ENCODE peak calls at places on chromosomes 4 and X, in four cellular contexts. One of them, this sample, is unnamed.

GRCh38 chr4:18524667-18525066 is 503.1 kb upstream of the LCORL start:
- DNase-seq in H1: no peak
- DNase-seq in IMR-90: no peak
- DNase-seq in H9: no peak
- DNase-seq in this sample: no peak

GRCh38 chr4:3305610-3306371 is 13.0 kb downstream of the RGS12 start:
- DNase-seq in H1: no peak
- DNase-seq in IMR-90: peak
- DNase-seq in H9: no peak
- DNase-seq in this sample: peak

GRCh38 chr4:122045533-122045932 is 93.7 kb upstream of the TRPC3 start:
- DNase-seq in H1: no peak
- DNase-seq in IMR-90: peak
- DNase-seq in H9: no peak
- DNase-seq in this sample: no peak

GRCh38 chrX:108485960-108486359 is 46.3 kb downstream of the COL4A5 start:
- DNase-seq in H1: no peak
- DNase-seq in IMR-90: no peak
- DNase-seq in H9: no peak
- DNase-seq in this sample: no peak

GRCh38 chrX:109626637-109627036 is 1.7 kb upstream of the KCNE5 start:
- DNase-seq in H1: no peak
- DNase-seq in IMR-90: no peak
- DNase-seq in H9: no peak
- DNase-seq in this sample: no peak

GRCh38 chrX:25049347-25049746 is 33.6 kb upstream of the ARX start:
- DNase-seq in H1: no peak
- DNase-seq in IMR-90: no peak
- DNase-seq in H9: no peak
- DNase-seq in this sample: no peak

GRCh38 chrX:72461288-72461687 is 111.4 kb downstream of the HDAC8 start:
- DNase-seq in H1: no peak
- DNase-seq in IMR-90: no peak
- DNase-seq in H9: no peak
- DNase-seq in this sample: no peak

GRCh38 chr4:6524436-6524835 is 50.6 kb upstream of the MAN2B2 start:
- DNase-seq in H1: no peak
- DNase-seq in IMR-90: no peak
- DNase-seq in H9: no peak
- DNase-seq in this sample: peak

GRCh38 chr4:20825493-20825892 is 125.2 kb downstream of the PACRGL start:
- DNase-seq in H1: no peak
- DNase-seq in IMR-90: no peak
- DNase-seq in H9: no peak
- DNase-seq in this sample: no peak

GRCh38 chr4:60201052-60201673 is 999.0 kb upstream of the ADGRL3 start:
- DNase-seq in H1: peak
- DNase-seq in IMR-90: peak
- DNase-seq in H9: peak
- DNase-seq in this sample: peak

GRCh38 chr4:6221851-6222760 is 21.8 kb upstream of the JAKMIP1 start:
- DNase-seq in H1: peak
- DNase-seq in IMR-90: no peak
- DNase-seq in H9: peak
- DNase-seq in this sample: peak

GRCh38 chrX:71111141-71111843 is at the start of gene IL2RG:
- DNase-seq in H1: no peak
- DNase-seq in IMR-90: no peak
- DNase-seq in H9: no peak
- DNase-seq in this sample: no peak

GRCh38 chr4:29046166-29046565 is 1674.0 kb upstream of the PCDH7 start:
- DNase-seq in H1: no peak
- DNase-seq in IMR-90: peak
- DNase-seq in H9: no peak
- DNase-seq in this sample: no peak

GRCh38 chr4:123037809-123038208 is 115.4 kb upstream of the NUDT6 start:
- DNase-seq in H1: no peak
- DNase-seq in IMR-90: peak
- DNase-seq in H9: no peak
- DNase-seq in this sample: no peak

GRCh38 chrX:75547783-75548182 is 24.9 kb upstream of the ZDHHC15 start:
- DNase-seq in H1: no peak
- DNase-seq in IMR-90: no peak
- DNase-seq in H9: no peak
- DNase-seq in this sample: no peak

GRCh38 chrX:57918750-57919436 is 8.6 kb upstream of the ZXDA start:
- DNase-seq in H1: peak
- DNase-seq in IMR-90: peak
- DNase-seq in H9: no peak
- DNase-seq in this sample: peak

GRCh38 chr4:113467581-113467980 is 294.0 kb downstream of the CAMK2D start:
- DNase-seq in H1: no peak
- DNase-seq in IMR-90: peak
- DNase-seq in H9: no peak
- DNase-seq in this sample: no peak

GRCh38 chr4:147175460-147176025 is 229.9 kb upstream of the TTC29 start:
- DNase-seq in H1: no peak
- DNase-seq in IMR-90: no peak
- DNase-seq in H9: no peak
- DNase-seq in this sample: peak

GRCh38 chr4:14458463-14458862 is 543.8 kb upstream of the CPEB2 start:
- DNase-seq in H1: no peak
- DNase-seq in IMR-90: no peak
- DNase-seq in H9: no peak
- DNase-seq in this sample: no peak
- H4K5ac ChIP-seq in H1: no peak
- H4K5ac ChIP-seq in IMR-90: no peak
- H4K5ac ChIP-seq in H9: no peak
- H4K5ac ChIP-seq in this sample: no peak

GRCh38 chrX:124346064-124346876 is at the start of gene SH2D1A:
- DNase-seq in H1: no peak
- DNase-seq in IMR-90: no peak
- DNase-seq in H9: no peak
- DNase-seq in this sample: no peak
- H3K18ac ChIP-seq in H1: no peak
- H3K18ac ChIP-seq in IMR-90: no peak
- H3K18ac ChIP-seq in H9: no peak
- H3K18ac ChIP-seq in this sample: no peak

GRCh38 chr4:42612898-42613297 is 44.0 kb downstream of the ATP8A1 start:
- DNase-seq in H1: no peak
- DNase-seq in IMR-90: no peak
- DNase-seq in H9: no peak
- DNase-seq in this sample: no peak

GRCh38 chr4:42617030-42617429 is 39.9 kb downstream of the ATP8A1 start:
- DNase-seq in H1: no peak
- DNase-seq in IMR-90: no peak
- DNase-seq in H9: no peak
- DNase-seq in this sample: peak

GRCh38 chr4:42615131-42615776 is 41.7 kb downstream of the ATP8A1 start:
- DNase-seq in H1: no peak
- DNase-seq in IMR-90: no peak
- DNase-seq in H9: no peak
- DNase-seq in this sample: no peak

GRCh38 chr4:42616576-42616975 is 40.3 kb downstream of the ATP8A1 start:
- DNase-seq in H1: no peak
- DNase-seq in IMR-90: no peak
- DNase-seq in H9: no peak
- DNase-seq in this sample: no peak

GRCh38 chr4:42618018-42618417 is 38.9 kb downstream of the ATP8A1 start:
- DNase-seq in H1: no peak
- DNase-seq in IMR-90: no peak
- DNase-seq in H9: no peak
- DNase-seq in this sample: no peak
- H4K5ac ChIP-seq in H1: no peak
- H4K5ac ChIP-seq in IMR-90: no peak
- H4K5ac ChIP-seq in H9: no peak
- H4K5ac ChIP-seq in this sample: no peak

GRCh38 chr4:1643971-1644735 is 40.0 kb downstream of the FAM53A start:
- DNase-seq in H1: no peak
- DNase-seq in IMR-90: no peak
- DNase-seq in H9: no peak
- DNase-seq in this sample: no peak
- H3K18ac ChIP-seq in H1: no peak
- H3K18ac ChIP-seq in IMR-90: no peak
- H3K18ac ChIP-seq in H9: no peak
- H3K18ac ChIP-seq in this sample: no peak

DNA sequence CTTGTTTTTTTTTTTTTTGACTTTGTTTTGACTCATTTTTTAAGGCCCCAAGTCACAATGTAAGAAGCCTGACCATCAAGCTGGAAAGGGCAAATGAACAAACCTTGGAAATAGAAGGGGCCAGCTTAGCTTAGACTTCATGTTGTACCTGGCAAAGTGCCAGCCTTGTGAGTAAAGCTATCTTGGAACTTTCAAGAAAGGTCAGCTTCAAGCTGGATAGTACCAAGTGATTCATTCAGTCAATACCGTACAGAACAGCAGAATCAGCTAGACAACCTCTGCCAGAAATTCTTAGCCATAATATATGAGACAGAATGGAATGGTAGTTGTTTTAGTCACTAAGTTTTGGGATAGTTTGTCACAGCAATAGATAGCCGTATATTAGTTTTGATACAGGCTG is 1492.2 kb upstream of the TENM3 start:
- DNase-seq in H1: no peak
- DNase-seq in IMR-90: peak
- DNase-seq in H9: no peak
- DNase-seq in this sample: no peak
- H4K5ac ChIP-seq in H1: no peak
- H4K5ac ChIP-seq in IMR-90: no peak
- H4K5ac ChIP-seq in H9: no peak
- H4K5ac ChIP-seq in this sample: no peak

GRCh38 chr4:10121568-10122097 is 5.0 kb upstream of the WDR1 start:
- DNase-seq in H1: no peak
- DNase-seq in IMR-90: no peak
- DNase-seq in H9: no peak
- DNase-seq in this sample: no peak

GRCh38 chr4:10124167-10124930 is 7.8 kb upstream of the WDR1 start:
- DNase-seq in H1: no peak
- DNase-seq in IMR-90: no peak
- DNase-seq in H9: no peak
- DNase-seq in this sample: no peak

GRCh38 chr4:10120943-10121567 is 4.5 kb upstream of the WDR1 start:
- DNase-seq in H1: no peak
- DNase-seq in IMR-90: no peak
- DNase-seq in H9: no peak
- DNase-seq in this sample: no peak

GRCh38 chr4:10122236-10122932 is 5.8 kb upstream of the WDR1 start:
- DNase-seq in H1: no peak
- DNase-seq in IMR-90: no peak
- DNase-seq in H9: no peak
- DNase-seq in this sample: no peak

GRCh38 chr4:10123227-10124101 is 6.9 kb upstream of the WDR1 start:
- DNase-seq in H1: peak
- DNase-seq in IMR-90: peak
- DNase-seq in H9: peak
- DNase-seq in this sample: peak
- H3K18ac ChIP-seq in H1: no peak
- H3K18ac ChIP-seq in IMR-90: no peak
- H3K18ac ChIP-seq in H9: no peak
- H3K18ac ChIP-seq in this sample: no peak

DNA sequence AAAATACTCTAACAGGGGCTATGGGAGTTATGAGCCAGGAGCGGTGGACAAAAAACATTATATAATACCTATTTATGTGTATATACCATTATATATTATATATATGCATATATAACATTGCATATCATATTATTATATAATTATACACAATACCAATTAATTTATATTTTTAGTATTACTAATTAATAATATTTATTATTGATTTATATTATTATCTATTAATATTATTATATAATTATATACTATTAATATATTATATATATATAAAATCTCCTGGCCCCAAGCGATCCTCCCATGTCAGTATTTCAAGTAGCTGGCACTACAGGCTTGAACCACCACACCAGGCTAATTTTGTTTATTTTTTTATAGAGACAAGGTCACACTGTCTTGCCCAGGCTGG is 73.8 kb upstream of the JADE1 start:
- DNase-seq in H1: no peak
- DNase-seq in IMR-90: no peak
- DNase-seq in H9: no peak
- DNase-seq in this sample: no peak
- H4K5ac ChIP-seq in H1: no peak
- H4K5ac ChIP-seq in IMR-90: no peak
- H4K5ac ChIP-seq in H9: no peak
- H4K5ac ChIP-seq in this sample: no peak

GRCh38 chr4:125016892-125017299 is 297.9 kb upstream of the FAT4 start:
- DNase-seq in H1: no peak
- DNase-seq in IMR-90: no peak
- DNase-seq in H9: no peak
- DNase-seq in this sample: no peak
- H3K18ac ChIP-seq in H1: no peak
- H3K18ac ChIP-seq in IMR-90: no peak
- H3K18ac ChIP-seq in H9: no peak
- H3K18ac ChIP-seq in this sample: no peak

DNA sequence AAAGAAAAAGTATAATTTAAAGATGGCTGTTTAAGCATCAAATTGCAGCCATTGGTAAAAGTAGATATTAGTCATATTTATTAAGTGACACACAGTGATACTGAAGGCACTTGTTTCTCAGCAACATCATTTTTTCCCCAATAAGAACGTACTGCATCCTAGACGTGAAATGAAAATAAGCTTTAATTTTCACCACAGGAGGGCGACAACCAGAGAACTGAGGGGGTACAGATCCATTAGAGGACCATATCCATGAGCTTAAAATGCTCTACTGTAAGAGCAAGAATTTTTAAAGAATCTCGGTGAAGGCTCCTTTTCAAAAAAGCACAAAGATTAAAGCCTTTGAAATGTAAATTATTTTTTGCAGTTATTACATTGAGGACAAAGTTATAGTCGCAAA is 33.4 kb downstream of the FRG1 start:
- DNase-seq in H1: no peak
- DNase-seq in IMR-90: no peak
- DNase-seq in H9: no peak
- DNase-seq in this sample: peak
- H4K5ac ChIP-seq in H1: no peak
- H4K5ac ChIP-seq in IMR-90: no peak
- H4K5ac ChIP-seq in H9: no peak
- H4K5ac ChIP-seq in this sample: no peak

GRCh38 chr4:117941611-117942010 is 92.7 kb upstream of the NDST3 start:
- DNase-seq in H1: no peak
- DNase-seq in IMR-90: no peak
- DNase-seq in H9: peak
- DNase-seq in this sample: peak
- H3K18ac ChIP-seq in H1: no peak
- H3K18ac ChIP-seq in IMR-90: no peak
- H3K18ac ChIP-seq in H9: no peak
- H3K18ac ChIP-seq in this sample: no peak

This sample was measured in mesendoderm.